ENCODE peak calls at places on chromosome 4, in seven cellular contexts. K, D, X, E, C, S and F are unnamed samples.

GRCh38 chr4:159398236-159398638 is 295.4 kb downstream of the RAPGEF2 start:
- DNase-seq in C (no peak), D (no peak), K (no peak), S (no peak), X (no peak), E (no peak), F (no peak)

GRCh38 chr4:155759372-155760252 is 791 bp downstream of the GUCY1B1 start:
- DNase-seq in S (peak; percentile 10), E (no peak), K (peak; percentile 74), X (peak; percentile 73), C (peak; percentile 79), D (peak; percentile 75), F (peak; percentile 75)

GRCh38 chr4:184384056-184384809 is 90.1 kb downstream of the IRF2 start:
- DNase-seq in S (no peak), E (no peak), K (peak; percentile 45), X (peak; percentile 64), C (no peak), D (peak; percentile 27), F (no peak)

GRCh38 chr4:181855307-181855706 is 387.9 kb upstream of the TENM3 start:
- DNase-seq in K (no peak), E (no peak), D (no peak), X (no peak), C (no peak), S (no peak), F (no peak)

GRCh38 chr4:76740866-76741662 is 156.9 kb downstream of the SOWAHB start:
- DNase-seq in K (no peak), E (no peak), C (peak; percentile 63), S (no peak), X (no peak), D (no peak), F (peak; percentile 58)

GRCh38 chr4:132955146-132955545 is 193.9 kb upstream of the PCDH10 start:
- DNase-seq in E (no peak), C (no peak), D (peak; percentile 29), K (no peak), X (no peak), S (no peak), F (peak; percentile 6)

GRCh38 chr4:176340871-176341685 is 21.3 kb downstream of the SPCS3 start:
- DNase-seq in C (no peak), E (peak; percentile 25), K (no peak), D (peak; percentile 55), S (peak; percentile 40), X (no peak), F (peak; percentile 17)

GRCh38 chr4:76943790-76944189 is 5.8 kb upstream of the SEPTIN11 start:
- DNase-seq in E (no peak), C (no peak), D (no peak), S (peak; percentile 38), K (no peak), X (no peak), F (no peak)

GRCh38 chr4:169659736-169660670 is 39.6 kb downstream of the CLCN3 start:
- DNase-seq in S (peak; percentile 91), X (peak; percentile 63), K (peak; percentile 41), E (peak; percentile 79), C (no peak), D (peak; percentile 79), F (peak; percentile 23)

GRCh38 chr4:40933272-40934053 is 183.7 kb downstream of the NSUN7 start:
- DNase-seq in K (no peak), D (no peak), S (no peak), E (no peak), C (no peak), X (no peak), F (no peak)

GRCh38 chr4:93731448-93731847 is 97.1 kb upstream of the ATOH1 start:
- DNase-seq in C (no peak), X (no peak), D (no peak), E (no peak), K (no peak), S (no peak), F (no peak)

GRCh38 chr4:79865253-79865652 is 207.8 kb downstream of the ANTXR2 start:
- DNase-seq in X (no peak), E (no peak), C (no peak), K (no peak), S (no peak), D (no peak), F (no peak)

GRCh38 chr4:145217339-145217738 is 37.0 kb upstream of the OTUD4 start:
- DNase-seq in K (no peak), C (no peak), X (no peak), S (no peak), D (peak; percentile 6), E (no peak), F (peak; percentile 35)

GRCh38 chr4:38663021-38663800 is 788 bp upstream of the KLF3 start:
- DNase-seq in D (peak; percentile 87), C (no peak), E (no peak), X (no peak), K (peak; percentile 38), S (no peak), F (peak; percentile 87)

GRCh38 chr4:13539047-13539720 is 5.1 kb downstream of the NKX3-2 start:
- DNase-seq in S (no peak), X (no peak), E (no peak), D (peak; percentile 56), K (no peak), C (no peak), F (peak; percentile 78)
- H3K27me3 ChIP-seq in S (peaks cover 68% of the 10 kb centered on the region), X (no peaks in the 10 kb centered on the region), E (peaks cover 97% of the 10 kb centered on the region), D (peaks cover 100% of the 10 kb centered on the region), K (peaks cover 27% of the 10 kb centered on the region), C (peaks cover 100% of the 10 kb centered on the region), F (peaks cover 100% of the 10 kb centered on the region)

GRCh38 chr4:186839122-186840037 is 115.7 kb upstream of the FAT1 start:
- DNase-seq in S (peak; percentile 55), D (no peak), C (no peak), E (no peak), K (no peak), X (peak; percentile 62), F (no peak)
- H3K4me3 ChIP-seq in S (peak overlapping the region; percentile 32), D (no peak overlapping the region), C (peak overlapping the region; percentile 21), E (no peak overlapping the region), K (no peak overlapping the region), X (no peak overlapping the region), F (no peak overlapping the region)

GRCh38 chr4:166675411-166675810 is 558.9 kb downstream of the SPOCK3 start:
- DNase-seq in X (no peak), C (no peak), K (no peak), S (no peak), E (no peak), D (no peak), F (no peak)
- H3K36me3 ChIP-seq in X (no peaks in the 10 kb centered on the region), C (no peaks in the 10 kb centered on the region), K (no peaks in the 10 kb centered on the region), S (no peaks in the 10 kb centered on the region), E (no peaks in the 10 kb centered on the region), D (no peaks in the 10 kb centered on the region), F (no peaks in the 10 kb centered on the region)

GRCh38 chr4:119044919-119045318 is 90.7 kb upstream of the MYOZ2 start:
- DNase-seq in K (no peak), D (no peak), C (no peak), X (no peak), E (no peak), S (no peak), F (no peak)
- H3K27me3 ChIP-seq in K (no peaks in the 10 kb centered on the region), D (no peaks in the 10 kb centered on the region), C (no peaks in the 10 kb centered on the region), X (no peaks in the 10 kb centered on the region), E (no peaks in the 10 kb centered on the region), S (no peaks in the 10 kb centered on the region), F (no peaks in the 10 kb centered on the region)